ENCODE peak calls at places on chromosome 15, in eight cellular contexts. B is GM12864, Y is adrenal gland, M is ovary, V is thoracic aorta, N is IMR-90, O is pancreas, R is breast epithelium. U is an unnamed sample.

GRCh38 chr15:22839046-22839705 is 710 bp downstream of the NIPA2 start:
- DNase-seq in N (no peak), Y (no peak), O (no peak), V (no peak), M (no peak), R (no peak), B (no peak), U (peak)

GRCh38 chr15:80934761-80935221 is 54.8 kb downstream of the MESD start:
- DNase-seq in N (peak), R (no peak), Y (no peak), B (no peak), M (no peak), O (no peak), V (no peak), U (no peak)

GRCh38 chr15:66772967-66773873 is 71.2 kb downstream of the SMAD6 start:
- DNase-seq in R (no peak), N (no peak), O (peak), M (peak), B (no peak), V (no peak), Y (peak), U (no peak)

GRCh38 chr15:82737975-82738374 is 28.3 kb upstream of the AP3B2 start:
- DNase-seq in M (no peak), Y (no peak), V (no peak), O (no peak), N (peak), B (no peak), R (no peak), U (no peak)

GRCh38 chr15:85649372-85649771 is 145.4 kb downstream of the KLHL25 start:
- DNase-seq in N (peak), O (no peak), B (no peak), V (no peak), Y (peak), M (no peak), R (no peak), U (no peak)

GRCh38 chr15:101091080-101092017 is 160.5 kb downstream of the CHSY1 start:
- DNase-seq in V (no peak), N (peak), B (no peak), Y (peak), O (no peak), M (peak), R (no peak), U (no peak)

GRCh38 chr15:99098426-99098825 is 6.5 kb upstream of the SYNM start:
- DNase-seq in Y (no peak), V (no peak), B (no peak), N (no peak), O (no peak), M (no peak), R (no peak), U (no peak)

GRCh38 chr15:45373961-45374360 is 4.4 kb downstream of the GATM start:
- DNase-seq in V (no peak), Y (no peak), M (no peak), O (no peak), N (no peak), B (no peak), R (no peak), U (no peak)

GRCh38 chr15:101439285-101439919 is 50.1 kb downstream of the PCSK6 start:
- DNase-seq in Y (no peak), O (no peak), N (no peak), M (no peak), R (peak), B (no peak), V (no peak), U (no peak)

GRCh38 chr15:82531496-82532382 is 8.5 kb downstream of the RPS17 start:
- DNase-seq in M (no peak), Y (no peak), V (no peak), O (no peak), R (peak), N (no peak), B (no peak), U (no peak)

GRCh38 chr15:84604804-84605203 is 4.0 kb downstream of the ZSCAN2 start:
- DNase-seq in M (no peak), R (no peak), V (no peak), N (peak), B (no peak), O (no peak), Y (no peak), U (peak)

GRCh38 chr15:77821188-77821958 is 188.7 kb upstream of the LINGO1 start:
- DNase-seq in R (peak), M (peak), O (peak), N (peak), Y (peak), V (no peak), B (no peak), U (peak)

GRCh38 chr15:99704444-99704838 is 28.8 kb downstream of the LYSMD4 start:
- DNase-seq in R (no peak), O (no peak), M (no peak), N (peak), B (peak), V (no peak), Y (peak), U (peak)

GRCh38 chr15:61253186-61253585 is 24.1 kb upstream of the RORA start:
- DNase-seq in R (no peak), B (no peak), V (no peak), N (no peak), M (no peak), Y (no peak), O (no peak), U (no peak)

GRCh38 chr15:77716632-77717343 is 84.1 kb upstream of the LINGO1 start:
- DNase-seq in O (no peak), Y (no peak), N (no peak), M (no peak), B (no peak), V (no peak), R (no peak), U (no peak)

DNA sequence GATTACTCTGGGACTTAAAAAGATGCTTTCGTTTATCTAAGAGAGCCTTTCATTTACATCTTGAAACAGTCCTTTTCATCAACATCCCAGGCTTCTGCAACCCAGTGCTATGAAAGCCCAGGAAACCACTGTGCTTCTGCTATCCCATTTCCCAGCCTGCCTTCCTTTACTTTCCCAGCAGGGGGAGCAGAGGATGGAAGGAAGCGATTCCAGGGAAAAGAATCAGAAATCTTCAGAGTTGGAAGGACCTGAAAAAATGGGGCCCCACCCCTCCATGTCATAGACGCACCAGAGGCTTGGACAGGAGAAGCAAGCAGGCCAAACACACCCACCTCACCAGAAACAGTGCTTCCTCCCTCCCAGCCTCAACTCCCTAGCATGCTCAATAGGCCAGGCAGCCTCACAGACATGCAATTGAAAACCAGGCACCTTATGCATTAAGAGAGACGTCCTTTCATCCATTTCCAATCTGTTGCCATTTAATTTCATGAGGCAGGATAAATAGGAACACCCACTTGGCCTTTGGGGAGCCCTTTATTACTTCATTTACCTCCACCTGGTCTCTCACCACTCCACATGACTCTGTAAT is 584.1 kb downstream of the NTRK3 start:
- DNase-seq in R (no peak), V (no peak), Y (peak), O (no peak), N (peak), B (no peak), M (no peak), U (no peak)
- TF ChIP-seq CTCF in R (peak), V (peak), Y (peak), O (peak), N (peak), B (peak), M (no peak), U (no peak)

GRCh38 chr15:96339662-96340347 is 9.3 kb downstream of the NR2F2 start:
- DNase-seq in O (no peak), N (no peak), Y (no peak), B (no peak), M (no peak), V (no peak), R (no peak), U (no peak)

GRCh38 chr15:96338772-96339661 is 8.5 kb downstream of the NR2F2 start:
- DNase-seq in V (no peak), N (no peak), R (no peak), M (no peak), O (no peak), Y (no peak), B (no peak), U (no peak)

GRCh38 chr15:96341465-96342142 is 11.1 kb downstream of the NR2F2 start:
- DNase-seq in M (peak), R (peak), O (no peak), V (no peak), Y (no peak), B (no peak), N (no peak), U (no peak)

GRCh38 chr15:96340611-96341464 is 10.3 kb downstream of the NR2F2 start:
- DNase-seq in V (no peak), O (peak), R (peak), N (peak), M (peak), Y (peak), B (no peak), U (peak)

GRCh38 chr15:96340348-96340610 is 9.8 kb downstream of the NR2F2 start:
- DNase-seq in N (no peak), R (no peak), B (no peak), Y (no peak), V (no peak), O (no peak), M (no peak), U (no peak)
- H3K4me3 ChIP-seq in N (peak), R (peak), B (no peak), Y (peak), V (peak), O (peak), M (peak), U (peak)

GRCh38 chr15:36645106-36645505 is 65.7 kb downstream of the CDIN1 start:
- DNase-seq in N (peak), R (no peak), O (no peak), B (no peak), V (no peak), M (no peak), Y (no peak), U (no peak)
- TF ChIP-seq CTCF in N (peak), R (no peak), O (no peak), B (no peak), V (no peak), M (no peak), Y (peak), U (no peak)

DNA sequence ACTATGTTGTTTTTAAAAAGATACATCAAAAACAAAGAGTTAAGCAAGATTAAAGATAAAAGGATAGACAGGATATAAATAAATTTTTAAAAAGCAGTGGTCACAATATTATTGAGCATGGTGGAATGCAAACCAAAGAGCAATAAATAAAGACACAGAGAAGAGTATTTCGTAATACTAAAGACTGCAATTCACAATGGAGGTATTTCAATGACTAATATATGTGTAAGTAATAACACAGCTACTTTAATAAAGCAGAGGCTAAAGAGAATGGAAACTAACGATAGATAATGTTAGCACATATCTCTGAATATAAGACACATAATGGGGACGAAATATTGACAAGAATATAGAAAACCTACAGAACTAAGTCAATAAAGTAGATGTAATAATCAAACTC is 219.6 kb downstream of the WDR72 start:
- DNase-seq in M (no peak), N (no peak), O (no peak), B (no peak), Y (no peak), V (no peak), R (no peak), U (no peak)
- H3K4me3 ChIP-seq in M (no peak), N (no peak), O (no peak), B (no peak), Y (no peak), V (no peak), R (no peak), U (no peak)

GRCh38 chr15:75625542-75626347 is at the start of gene SNUPN:
- DNase-seq in R (peak), O (peak), M (peak), Y (peak), N (peak), B (peak), V (peak), U (peak)
- TF ChIP-seq CTCF in R (no peak), O (no peak), M (no peak), Y (no peak), N (no peak), B (no peak), V (no peak), U (no peak)